ENCODE peak calls at places on chromosomes 2 and 18, in four cellular contexts. N is IMR-90, X is left ventricle myocardium inferior, Q is fibroblast of the aortic adventitia. Z is an unnamed sample.

GRCh38 chr18:74331404-74331803 is 15.8 kb downstream of the C18orf63 start:
- DNase-seq in N (peak; percentile 51), X (no peak), Q (peak; percentile 63), Z (peak; percentile 87)

GRCh38 chr2:2698182-2699116 is 367.4 kb upstream of the MYT1L start:
- DNase-seq in N (no peak), X (no peak), Q (no peak), Z (peak; percentile 1)

GRCh38 chr2:101704046-101704466 is 6.5 kb downstream of the MAP4K4 start:
- DNase-seq in N (peak; percentile 77), X (no peak), Q (peak; percentile 94), Z (peak; percentile 90)

GRCh38 chr18:54950221-54950620 is 9.0 kb downstream of the CCDC68 start:
- DNase-seq in N (no peak), X (no peak), Q (no peak), Z (no peak)

GRCh38 chr2:109242654-109243331 is 113.8 kb downstream of the SH3RF3 start:
- DNase-seq in N (peak; percentile 94), X (peak; percentile 57), Q (peak; percentile 98), Z (peak; percentile 89)

GRCh38 chr18:57813245-57813644 is 10.1 kb upstream of the ATP8B1 start:
- DNase-seq in N (peak; percentile 99), X (no peak), Q (peak; percentile 98), Z (peak; percentile 96)

GRCh38 chr2:133193544-133193943 is 374.7 kb downstream of the NCKAP5 start:
- DNase-seq in N (no peak), X (no peak), Q (no peak), Z (no peak)

GRCh38 chr18:31447530-31448191 is at the start of gene DSG3:
- DNase-seq in N (no peak), X (no peak), Q (no peak), Z (no peak)

GRCh38 chr2:120919771-120920437 is 184.2 kb downstream of the GLI2 start:
- DNase-seq in N (peak; percentile 76), X (peak; percentile 49), Q (peak; percentile 74), Z (peak; percentile 72)

GRCh38 chr2:68282814-68283812 is 30.8 kb upstream of the PPP3R1 start:
- DNase-seq in N (peak; percentile 61), X (no peak), Q (peak; percentile 53), Z (peak; percentile 65)

GRCh38 chr2:149169653-149170052 is 131.2 kb downstream of the LYPD6B start:
- DNase-seq in N (no peak), X (no peak), Q (no peak), Z (no peak)

GRCh38 chr2:16167471-16168426 is 227.4 kb downstream of the MYCN start:
- DNase-seq in N (no peak), X (no peak), Q (no peak), Z (no peak)

GRCh38 chr2:209661286-209661685 is 110.3 kb upstream of the UNC80 start:
- DNase-seq in N (no peak), X (no peak), Q (no peak), Z (no peak)

GRCh38 chr2:118841828-118842461 is 5.5 kb downstream of the EN1 start:
- DNase-seq in N (no peak), X (no peak), Q (no peak), Z (no peak)

GRCh38 chr2:96954490-96954846 is 31.9 kb downstream of the FAM178B start:
- DNase-seq in N (peak; percentile 20), X (no peak), Q (peak; percentile 48), Z (peak; percentile 20)

GRCh38 chr2:10009811-10010781 is 33.3 kb upstream of the KLF11 start:
- DNase-seq in N (peak; percentile 78), X (peak; percentile 88), Q (peak; percentile 67), Z (no peak)

GRCh38 chr2:149679286-149679685 is 91.7 kb upstream of the MMADHC start:
- DNase-seq in N (peak; percentile 67), X (no peak), Q (peak; percentile 68), Z (peak; percentile 73)

GRCh38 chr2:16687949-16688348 is 22.3 kb upstream of the CYRIA start:
- DNase-seq in N (no peak), X (no peak), Q (no peak), Z (no peak)

GRCh38 chr2:223759569-223760430 is 77.6 kb downstream of the AP1S3 start:
- DNase-seq in N (peak; percentile 54), X (no peak), Q (peak; percentile 32), Z (peak; percentile 84)

GRCh38 chr2:235945608-235946140 is 222.5 kb downstream of the GBX2 start:
- DNase-seq in N (no peak), X (no peak), Q (no peak), Z (no peak)

GRCh38 chr18:48728204-48728833 is 189.5 kb downstream of the CTIF start:
- DNase-seq in N (peak; percentile 99), X (no peak), Q (peak; percentile 100), Z (peak; percentile 98)

GRCh38 chr2:221133941-221134340 is 438.2 kb downstream of the EPHA4 start:
- DNase-seq in N (no peak), X (no peak), Q (no peak), Z (no peak)

GRCh38 chr18:44709297-44710117 is 28.8 kb downstream of the SETBP1 start:
- DNase-seq in N (no peak), X (no peak), Q (no peak), Z (no peak)

GRCh38 chr2:164737612-164738081 is 104.0 kb downstream of the COBLL1 start:
- DNase-seq in N (peak; percentile 52), X (no peak), Q (peak; percentile 80), Z (peak; percentile 78)

GRCh38 chr18:77077836-77078456 is 54.6 kb downstream of the MBP start:
- DNase-seq in N (peak; percentile 87), X (no peak), Q (no peak), Z (peak; percentile 82)

GRCh38 chr18:49767111-49768050 is 46.0 kb downstream of the ACAA2 start:
- DNase-seq in N (no peak), X (no peak), Q (peak; percentile 59), Z (no peak)

GRCh38 chr2:99841749-99842148 is 300.6 kb downstream of the AFF3 start:
- DNase-seq in N (peak; percentile 92), X (no peak), Q (peak; percentile 56), Z (peak; percentile 71)

GRCh38 chr2:206083602-206084467 is 2.1 kb downstream of the INO80D start:
- DNase-seq in N (no peak), X (no peak), Q (peak; percentile 9), Z (peak; percentile 26)

GRCh38 chr2:1739961-1740713 is 4.2 kb downstream of the PXDN start:
- DNase-seq in N (peak; percentile 58), X (no peak), Q (no peak), Z (peak; percentile 44)

GRCh38 chr2:239927424-239927981 is 97.6 kb downstream of the NDUFA10 start:
- DNase-seq in N (peak; percentile 93), X (peak; percentile 14), Q (peak; percentile 63), Z (peak; percentile 80)

GRCh38 chr2:48221846-48222516 is 308.0 kb upstream of the STON1 start:
- DNase-seq in N (no peak), X (no peak), Q (no peak), Z (no peak)

GRCh38 chr2:57376985-57377384 is 669.6 kb upstream of the VRK2 start:
- DNase-seq in N (no peak), X (no peak), Q (peak; percentile 7), Z (peak; percentile 52)

GRCh38 chr2:78699696-78700095 is 325.8 kb upstream of the REG3G start:
- DNase-seq in N (no peak), X (no peak), Q (no peak), Z (no peak)

GRCh38 chr2:175690113-175690716 is 311.9 kb downstream of the LNPK start:
- DNase-seq in N (peak; percentile 78), X (no peak), Q (peak; percentile 86), Z (peak; percentile 85)

GRCh38 chr2:126425943-126426342 is 230.0 kb upstream of the GYPC start:
- DNase-seq in N (no peak), X (no peak), Q (no peak), Z (no peak)

DNA sequence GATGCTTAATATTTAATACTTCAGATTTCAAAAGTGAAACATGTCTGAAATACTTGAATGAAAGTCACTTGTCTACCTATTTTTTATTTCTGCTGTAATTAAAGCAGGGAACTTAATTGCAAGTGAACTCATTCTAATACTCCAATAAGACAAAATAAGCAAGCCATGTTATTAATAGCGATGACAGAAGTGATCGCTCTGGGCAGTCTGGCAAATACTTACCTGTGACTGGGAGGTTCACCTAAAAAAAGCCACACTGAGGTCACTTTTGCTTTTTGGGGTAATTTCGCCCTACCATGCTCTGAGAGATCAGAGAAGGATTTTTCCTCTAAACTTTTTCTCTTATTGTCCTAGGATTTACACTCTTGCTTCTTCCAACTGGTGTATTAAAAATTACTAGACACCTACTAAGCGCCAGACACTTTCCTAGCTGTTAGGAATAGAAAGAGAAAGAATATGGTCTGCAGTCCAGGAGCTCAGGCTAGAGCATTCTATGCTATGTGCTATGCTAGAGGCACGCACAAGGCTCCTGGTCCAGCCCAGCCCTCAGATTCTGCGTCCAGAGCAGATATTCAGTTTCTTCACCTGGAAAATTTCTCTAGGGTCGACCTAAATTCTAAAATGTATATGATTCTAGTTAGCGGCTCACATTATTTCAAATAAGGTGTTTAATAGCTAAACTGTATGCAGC is 26.5 kb upstream of the PPP1CB start:
- DNase-seq in N (no peak), X (no peak), Q (no peak), Z (no peak)
- TF ChIP-seq CTCF in N (no peak), X (no peak), Q (no peak), Z (no peak)

GRCh38 chr2:190978389-190979053 is 35.5 kb downstream of the STAT1 start:
- DNase-seq in N (peak; percentile 85), X (no peak), Q (peak; percentile 58), Z (peak; percentile 42)
- H3K4me3 ChIP-seq in N (no peak overlapping the region), X (no peak overlapping the region), Q (no peak overlapping the region), Z (no peak overlapping the region)

GRCh38 chr2:98576666-98577312 is 31.5 kb downstream of the COA5 start:
- DNase-seq in N (no peak), X (no peak), Q (no peak), Z (no peak)

GRCh38 chr2:98580656-98581284 is 27.5 kb downstream of the COA5 start:
- DNase-seq in N (no peak), X (no peak), Q (no peak), Z (no peak)

GRCh38 chr2:98579926-98580325 is 28.4 kb downstream of the COA5 start:
- DNase-seq in N (no peak), X (no peak), Q (no peak), Z (no peak)

GRCh38 chr2:98578231-98578630 is 30.1 kb downstream of the COA5 start:
- DNase-seq in N (no peak), X (no peak), Q (no peak), Z (no peak)

GRCh38 chr2:98577313-98577712 is 31.0 kb downstream of the COA5 start:
- DNase-seq in N (no peak), X (no peak), Q (no peak), Z (no peak)
- TF ChIP-seq CTCF in N (peak; percentile 10), X (peak; percentile 58), Q (peak; percentile 3), Z (peak; percentile 31)

GRCh38 chr18:36078751-36079529 is 11.6 kb upstream of the RPRD1A start:
- DNase-seq in N (peak; percentile 71), X (no peak), Q (peak; percentile 45), Z (peak; percentile 92)
- H3K4me3 ChIP-seq in N (no peak overlapping the region), X (no peak overlapping the region), Q (no peak overlapping the region), Z (no peak overlapping the region)

Z was measured in choroid plexus epithelial cell.